ENCODE peak calls at places on chromosome 19, in five cellular contexts. R, M, F, A and O are unnamed samples.

GRCh38 chr19:19062454-19063182 is 1.2 kb upstream of the SLC25A42 start:
- DNase-seq in F (no peak), R (no peak), A (no peak), M (no peak), O (no peak)

GRCh38 chr19:47230122-47230920 is 678 bp downstream of the BBC3 start:
- DNase-seq in R (peak; percentile 77), F (no peak), A (peak; percentile 70), M (peak; percentile 80), O (peak; percentile 84)

GRCh38 chr19:48543121-48543710 is 8.8 kb upstream of the SULT2B1 start:
- DNase-seq in M (no peak), F (no peak), R (no peak), A (no peak), O (peak; percentile 62)

GRCh38 chr19:48325265-48325910 is at the start of gene EMP3:
- DNase-seq in M (peak; percentile 65), A (peak; percentile 53), R (peak; percentile 86), F (peak; percentile 92), O (peak; percentile 81)

GRCh38 chr19:44701228-44701627 is 2.3 kb downstream of the CEACAM16 start:
- DNase-seq in R (no peak), M (no peak), A (no peak), F (no peak), O (no peak)

GRCh38 chr19:5292453-5292842 is 48.2 kb downstream of the PTPRS start:
- DNase-seq in R (no peak), A (peak; percentile 69), F (no peak), M (no peak), O (no peak)

GRCh38 chr19:43570174-43570791 is 5.0 kb downstream of the XRCC1 start:
- DNase-seq in R (no peak), A (no peak), F (no peak), M (no peak), O (no peak)

GRCh38 chr19:16229322-16229641 is 31.6 kb downstream of the AP1M1 start:
- DNase-seq in F (no peak), A (no peak), M (no peak), R (no peak), O (no peak)

GRCh38 chr19:42601811-42602443 is 7.2 kb upstream of the CEACAM8 start:
- DNase-seq in M (no peak), A (no peak), R (peak; percentile 48), F (no peak), O (no peak)

GRCh38 chr19:4067396-4068057 is 828 bp upstream of the ZBTB7A start:
- DNase-seq in M (no peak), F (no peak), A (peak; percentile 49), R (peak; percentile 64), O (peak; percentile 67)

GRCh38 chr19:18656337-18657086 is 19.7 kb downstream of the KLHL26 start:
- DNase-seq in A (no peak), R (no peak), M (no peak), F (no peak), O (no peak)

GRCh38 chr19:1001538-1002166 is 1.4 kb downstream of the GRIN3B start:
- DNase-seq in A (peak; percentile 72), F (no peak), R (peak; percentile 79), M (no peak), O (peak; percentile 83)

GRCh38 chr19:918481-919156 is 1.5 kb downstream of the KISS1R start:
- DNase-seq in A (no peak), F (no peak), M (no peak), R (peak; percentile 39), O (no peak)

GRCh38 chr19:46015080-46015960 is 7.5 kb downstream of the PGLYRP1 start:
- DNase-seq in M (peak; percentile 73), R (peak; percentile 96), F (no peak), A (peak; percentile 75), O (peak; percentile 91)

GRCh38 chr19:21352830-21353229 is 6.0 kb upstream of the ZNF738 start:
- DNase-seq in F (no peak), A (no peak), R (no peak), M (no peak), O (no peak)
- H3K9me3 ChIP-seq in F (peaks cover 13% of the 10 kb centered on the region), A (peaks cover 9% of the 10 kb centered on the region), R (no peaks in the 10 kb centered on the region), M (no peaks in the 10 kb centered on the region), O (peaks cover 5% of the 10 kb centered on the region)

DNA sequence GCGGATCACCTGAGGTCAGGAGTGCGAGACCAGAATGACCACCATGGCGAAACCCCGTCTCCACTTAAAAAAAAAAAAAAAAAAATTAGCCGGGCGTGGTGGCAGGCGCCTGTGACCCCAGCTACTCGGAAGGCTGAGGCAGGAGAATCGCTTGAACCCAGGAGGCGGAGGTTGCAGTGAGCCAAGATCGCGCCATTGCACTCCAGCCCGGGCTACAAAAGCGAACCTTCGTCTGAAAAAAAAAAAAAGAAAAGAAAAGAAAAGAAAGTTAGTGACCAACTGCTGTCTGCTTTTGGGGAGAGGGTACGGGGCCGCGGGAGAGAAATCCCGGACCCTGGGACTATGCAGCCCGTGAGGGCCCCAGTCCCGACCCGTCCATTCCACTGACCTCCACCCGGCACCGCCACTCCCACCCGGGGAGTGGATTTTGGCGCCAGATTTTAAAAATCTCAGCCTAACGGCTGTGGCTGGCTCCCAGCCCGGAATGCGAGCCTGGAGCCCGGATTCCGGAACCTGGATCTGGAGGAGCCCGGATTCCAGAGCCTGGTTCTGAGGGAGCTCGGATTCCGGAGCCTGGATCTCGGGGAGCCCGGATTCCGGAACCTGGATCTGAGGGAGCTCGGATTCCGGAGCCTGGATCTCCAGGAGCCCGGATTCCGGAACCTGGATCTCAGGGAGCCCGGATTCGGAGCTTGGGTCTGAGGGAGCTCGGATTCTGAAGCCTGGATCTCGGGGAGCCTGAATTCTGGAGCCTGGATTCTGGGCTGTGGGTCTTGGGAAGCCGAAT is 6.1 kb upstream of the LMNB2 start:
- DNase-seq in A (peak; percentile 62), F (peak; percentile 90), R (peak; percentile 99), M (peak; percentile 83), O (peak; percentile 88)
- H3K4me3 ChIP-seq in A (no peak overlapping the region), F (peak overlapping the region; percentile 56), R (peak overlapping the region; percentile 52), M (peak overlapping the region; percentile 58), O (peak overlapping the region; percentile 67)

GRCh38 chr19:21138130-21138529 is 3.7 kb upstream of the ZNF431 start:
- DNase-seq in M (no peak), R (no peak), F (no peak), A (no peak), O (no peak)

GRCh38 chr19:21133633-21134032 is 8.2 kb upstream of the ZNF431 start:
- DNase-seq in M (no peak), A (peak; percentile 69), R (no peak), F (no peak), O (no peak)

GRCh38 chr19:21130097-21130775 is 11.6 kb upstream of the ZNF431 start:
- DNase-seq in F (no peak), R (no peak), M (no peak), A (no peak), O (no peak)

GRCh38 chr19:21135433-21135832 is 6.4 kb upstream of the ZNF431 start:
- DNase-seq in M (no peak), A (no peak), R (no peak), F (no peak), O (no peak)

GRCh38 chr19:21134934-21135366 is 6.9 kb upstream of the ZNF431 start:
- DNase-seq in R (no peak), M (no peak), A (no peak), F (no peak), O (no peak)
- H3K27ac ChIP-seq in R (no peak overlapping the region), M (no peak overlapping the region), A (no peak overlapping the region), F (no peak overlapping the region), O (no peak overlapping the region)

GRCh38 chr19:12187625-12188024 is 24.7 kb downstream of the ZNF136 start:
- DNase-seq in M (no peak), A (no peak), F (no peak), R (no peak), O (no peak)
- H3K9me3 ChIP-seq in M (no peaks in the 10 kb centered on the region), A (peaks cover 19% of the 10 kb centered on the region), F (peaks cover 29% of the 10 kb centered on the region), R (peaks cover 46% of the 10 kb centered on the region), O (peaks cover 96% of the 10 kb centered on the region)

DNA sequence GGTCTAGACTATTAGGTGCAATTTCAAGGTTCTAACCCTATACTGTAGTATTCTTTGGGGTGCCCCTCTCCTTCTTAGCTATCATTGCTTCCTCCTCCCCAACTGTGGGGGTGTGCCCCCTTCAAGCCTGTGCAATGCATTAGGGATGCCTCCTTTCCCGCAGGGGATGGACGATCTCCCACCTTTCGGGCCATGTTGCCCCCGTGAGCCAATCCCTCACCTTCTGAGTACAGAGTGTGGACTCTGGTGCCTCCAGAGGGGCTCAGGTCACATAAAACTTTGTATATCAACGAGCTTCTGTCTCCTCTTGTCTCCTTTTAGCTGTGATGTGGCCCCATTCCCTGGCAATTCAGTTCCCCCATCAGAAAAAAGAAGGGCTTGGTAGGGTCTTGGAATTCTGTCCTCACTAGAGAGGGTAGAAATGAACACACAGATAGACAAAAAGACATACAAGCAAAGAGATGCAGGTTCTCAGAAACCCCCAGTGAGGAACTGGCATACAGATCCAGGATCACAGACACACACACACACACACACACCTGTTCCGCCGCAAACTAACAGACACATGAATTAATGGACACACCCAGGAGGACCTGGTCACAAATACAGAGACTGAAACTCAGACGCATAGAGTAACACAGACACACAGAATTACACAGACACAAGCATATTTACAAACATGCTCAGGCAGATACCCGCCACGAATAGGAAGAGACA is 2.5 kb upstream of the HNRNPUL1 start:
- DNase-seq in F (no peak), M (no peak), R (no peak), A (no peak), O (no peak)
- H3K4me3 ChIP-seq in F (peak overlapping the region; percentile 80), M (peak overlapping the region; percentile 36), R (peak overlapping the region; percentile 69), A (peak overlapping the region; percentile 97), O (peak overlapping the region; percentile 76)

GRCh38 chr19:32580353-32580900 is 563 bp upstream of the PDCD5 start:
- DNase-seq in R (no peak), A (peak; percentile 13), F (no peak), M (no peak), O (no peak)
- H3K27ac ChIP-seq in R (no peak overlapping the region), A (peak overlapping the region; percentile 37), F (peak overlapping the region; percentile 92), M (no peak overlapping the region), O (peak overlapping the region; percentile 89)

DNA sequence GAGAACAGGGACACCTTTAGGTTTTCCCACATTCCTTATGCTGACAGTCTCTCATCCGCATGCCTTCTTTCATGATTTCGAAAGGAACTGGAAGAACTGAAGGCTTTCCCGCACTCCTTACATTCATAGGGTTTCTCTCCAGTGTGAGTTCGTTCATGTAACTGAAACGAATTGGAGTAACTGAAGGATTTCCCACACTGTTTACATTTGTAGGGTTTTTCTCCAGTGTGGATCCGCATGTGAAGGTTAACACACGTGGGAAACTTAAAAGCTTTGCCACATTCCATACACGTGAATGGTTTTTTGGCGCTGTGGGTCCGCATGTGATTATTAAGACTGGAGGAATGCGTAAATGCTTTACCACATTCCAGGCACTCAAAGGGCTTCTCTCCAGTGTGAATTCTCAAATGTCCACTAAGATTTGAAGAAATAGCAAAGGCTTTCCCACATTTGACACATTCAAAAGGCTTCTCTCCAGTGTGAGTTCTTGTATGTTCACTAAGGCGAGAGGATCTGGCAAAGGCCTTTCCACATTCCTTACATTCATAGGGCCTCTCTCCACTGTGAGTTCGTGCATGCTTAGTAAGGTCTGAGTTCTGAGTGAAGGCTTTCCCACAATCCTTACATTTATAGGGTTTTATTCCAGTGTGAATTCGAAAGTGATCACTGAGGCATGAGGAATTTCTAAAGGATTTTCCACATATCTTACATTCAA is 22.0 kb downstream of the ZNF266 start:
- DNase-seq in M (no peak), A (no peak), F (no peak), R (no peak), O (no peak)
- H3K9me3 ChIP-seq in M (peaks cover 4% of the 10 kb centered on the region), A (peaks cover 24% of the 10 kb centered on the region), F (peaks cover 70% of the 10 kb centered on the region), R (peaks cover 29% of the 10 kb centered on the region), O (peaks cover 96% of the 10 kb centered on the region)